ENCODE peak calls at places on chromosomes 5 and 9, in five cellular contexts. F is transverse colon, H is A549, E is GM06990, M is mesothelial cell of epicardium. K is an unnamed sample.
A peak's percentile ranks its signal among the peaks of the same experiment; 100 is the strongest.

GRCh38 chr5:135051399-135051798 is 17.4 kb upstream of the PITX1 start:
- DNase-seq in F (no peak), H (no peak), E (no peak), M (no peak), K (no peak)

GRCh38 chr5:34804398-34804797 is 34.6 kb upstream of the TTC23L start:
- DNase-seq in F (no peak), H (no peak), E (no peak), M (no peak), K (no peak)

GRCh38 chr9:133545494-133546286 is 11.2 kb downstream of the ADAMTSL2 start:
- DNase-seq in F (no peak), H (no peak), E (no peak), M (no peak), K (no peak)

GRCh38 chr9:73023025-73023541 is 70.2 kb upstream of the ALDH1A1 start:
- DNase-seq in F (peak; percentile 67), H (peak; percentile 96), E (no peak), M (peak; percentile 66), K (no peak)

GRCh38 chr5:159947708-159948358 is 31.6 kb downstream of the ADRA1B start:
- DNase-seq in F (no peak), H (peak; percentile 19), E (no peak), M (no peak), K (no peak)

GRCh38 chr5:179820483-179821297 is at the start of gene SQSTM1:
- DNase-seq in F (peak; percentile 88), H (peak; percentile 87), E (peak; percentile 88), M (peak; percentile 89), K (peak; percentile 90)

GRCh38 chr9:96020822-96021615 is 145.5 kb downstream of the ERCC6L2 start:
- DNase-seq in F (peak; percentile 33), H (no peak), E (no peak), M (peak; percentile 51), K (no peak)

GRCh38 chr5:14893351-14893750 is 21.8 kb upstream of the ANKH start:
- DNase-seq in F (no peak), H (no peak), E (no peak), M (no peak), K (no peak)

GRCh38 chr5:74915488-74915887 is 49.3 kb upstream of the FAM169A start:
- DNase-seq in F (no peak), H (no peak), E (no peak), M (no peak), K (no peak)

GRCh38 chr5:93058309-93058708 is 522.7 kb downstream of the NR2F1-AS1 start:
- DNase-seq in F (no peak), H (no peak), E (no peak), M (no peak), K (no peak)

GRCh38 chr5:14178671-14179211 is 35.6 kb downstream of the TRIO start:
- DNase-seq in F (no peak), H (peak; percentile 51), E (no peak), M (no peak), K (no peak)

GRCh38 chr5:179194201-179194910 is 134.2 kb downstream of the ZNF354C start:
- DNase-seq in F (no peak), H (no peak), E (no peak), M (no peak), K (no peak)

GRCh38 chr9:104494808-104495207 is 9.3 kb upstream of the OR13F1 start:
- DNase-seq in F (no peak), H (peak; percentile 18), E (no peak), M (no peak), K (no peak)
- TF ChIP-seq CTCF in F (no peak), H (peak; percentile 30), E (no peak), M (no peak), K (peak; percentile 24)

GRCh38 chr9:37209431-37210386 is 89.3 kb downstream of the ZCCHC7 start:
- DNase-seq in F (no peak), H (peak; percentile 24), E (peak; percentile 41), M (no peak), K (no peak)
- TF ChIP-seq CTCF in F (no peak), H (no peak), E (peak; percentile 22), M (no peak), K (peak; percentile 30)

DNA sequence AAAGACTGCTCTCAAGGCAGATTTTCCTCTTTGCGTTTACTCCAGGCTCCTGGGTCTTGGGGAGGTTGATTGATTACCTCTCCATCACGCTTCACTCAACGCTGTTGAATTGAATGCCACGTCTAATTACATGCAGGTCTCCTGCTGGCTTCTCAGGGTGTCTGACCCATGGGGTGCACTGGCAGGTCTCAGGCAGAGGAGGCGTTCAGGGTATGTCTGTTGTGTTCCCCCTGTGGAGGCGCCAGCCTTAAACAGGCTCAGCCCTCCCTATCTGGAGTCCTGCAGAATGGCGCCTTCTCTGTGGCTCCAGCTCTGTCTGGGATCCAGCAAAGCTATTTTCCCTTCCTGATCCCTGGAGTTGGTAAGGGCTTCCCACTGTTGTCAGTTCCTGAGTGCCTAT is 149.9 kb downstream of the NTRK2 start:
- DNase-seq in F (no peak), H (no peak), E (no peak), M (no peak), K (no peak)
- TF ChIP-seq CTCF in F (no peak), H (no peak), E (no peak), M (no peak), K (no peak)

DNA sequence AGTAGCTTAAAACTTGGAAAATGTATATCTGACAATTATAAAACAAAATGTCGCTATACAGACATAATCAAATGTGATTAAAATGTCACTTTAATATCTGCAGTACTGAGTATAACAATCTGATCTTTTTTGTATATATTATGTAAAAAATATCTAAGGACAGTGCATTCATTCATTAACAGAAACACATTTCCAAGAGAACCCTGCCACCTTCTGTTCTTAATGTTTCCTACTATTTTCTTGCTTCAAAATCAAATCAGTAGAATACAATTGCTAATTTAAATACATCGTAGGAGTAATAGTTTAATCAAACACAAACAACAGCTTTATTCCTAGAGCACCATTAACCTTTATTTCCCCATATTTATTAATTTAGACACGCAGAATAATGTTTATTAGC is 142.6 kb upstream of the ST8SIA4 start:
- DNase-seq in F (no peak), H (no peak), E (no peak), M (no peak), K (no peak)
- TF ChIP-seq CTCF in F (no peak), H (no peak), E (no peak), M (no peak), K (peak; percentile 4)

DNA sequence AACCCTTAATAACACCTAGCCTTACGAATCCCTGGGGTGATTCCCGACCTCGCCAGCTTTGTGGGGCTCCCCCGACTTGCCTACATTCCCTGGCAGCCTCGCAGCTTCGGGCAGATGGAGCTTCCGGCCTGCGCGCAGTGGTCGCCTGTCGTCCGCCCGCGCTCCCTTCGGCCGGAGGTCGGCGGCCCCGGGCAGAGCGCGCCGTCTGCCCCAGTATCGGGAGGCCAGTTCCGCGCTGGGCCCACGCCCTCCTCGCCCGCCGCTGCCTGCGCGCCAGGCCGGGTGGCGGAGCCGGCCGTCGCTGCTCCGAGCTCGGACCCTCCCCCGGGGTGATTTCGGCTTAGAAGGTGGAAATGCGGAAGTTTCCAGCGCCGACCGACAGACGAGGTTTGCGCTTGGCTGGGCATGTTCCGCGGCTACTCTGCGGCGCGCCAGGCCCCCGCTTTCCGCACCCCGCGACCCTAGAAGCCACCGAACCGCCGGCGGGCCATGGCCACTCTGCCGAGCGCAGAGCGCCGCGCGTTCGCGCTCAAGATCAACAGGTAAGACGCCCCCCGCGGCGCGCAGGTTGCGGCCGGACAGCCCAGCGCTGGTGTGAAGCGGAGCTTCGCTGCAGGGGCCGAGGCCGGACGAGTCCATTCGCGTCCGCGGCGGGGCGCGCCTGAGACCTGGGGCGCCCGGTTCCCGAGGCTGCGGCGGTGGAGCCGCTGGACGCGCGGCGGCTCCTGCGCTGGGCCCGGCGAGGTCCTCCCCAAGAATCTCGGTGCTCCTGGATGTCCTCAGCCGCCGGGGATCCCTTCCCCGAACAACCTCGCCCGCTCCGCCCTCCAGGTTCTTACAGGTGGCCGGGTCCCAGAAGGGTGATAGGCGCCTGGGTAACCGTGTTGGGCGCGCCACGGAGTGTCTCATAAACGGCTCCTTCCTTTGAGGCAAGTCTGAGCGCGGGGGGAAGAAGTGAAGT is at the start of gene DOCK8:
- DNase-seq in F (peak; percentile 80), H (peak; percentile 75), E (peak; percentile 90), M (peak; percentile 75), K (no peak)
- TF ChIP-seq CTCF in F (peak; percentile 37), H (peak; percentile 50), E (peak; percentile 44), M (no peak), K (peak; percentile 39)

GRCh38 chr5:156815988-156816599 is 34.0 kb upstream of the PPP1R2B start:
- DNase-seq in F (peak; percentile 17), H (peak; percentile 44), E (no peak), M (no peak), K (no peak)
- TF ChIP-seq CTCF in F (peak; percentile 37), H (peak; percentile 75), E (peak; percentile 64), M (no peak), K (peak; percentile 50)

GRCh38 chr9:98563212-98563907 is 145.4 kb downstream of the GABBR2 start:
- DNase-seq in F (no peak), H (no peak), E (no peak), M (no peak), K (no peak)
- TF ChIP-seq CTCF in F (no peak), H (no peak), E (no peak), M (no peak), K (no peak)

GRCh38 chr5:143010335-143010734 is 240.2 kb downstream of the ARHGAP26 start:
- DNase-seq in F (no peak), H (no peak), E (no peak), M (no peak), K (no peak)

GRCh38 chr5:143011621-143012020 is 241.4 kb downstream of the ARHGAP26 start:
- DNase-seq in F (no peak), H (no peak), E (no peak), M (no peak), K (no peak)

GRCh38 chr5:143006511-143006910 is 236.3 kb downstream of the ARHGAP26 start:
- DNase-seq in F (no peak), H (no peak), E (no peak), M (no peak), K (no peak)

GRCh38 chr5:143008032-143008431 is 237.9 kb downstream of the ARHGAP26 start:
- DNase-seq in F (no peak), H (no peak), E (no peak), M (no peak), K (no peak)

GRCh38 chr5:143008809-143009521 is 238.8 kb downstream of the ARHGAP26 start:
- DNase-seq in F (peak; percentile 46), H (no peak), E (peak; percentile 87), M (no peak), K (no peak)
- TF ChIP-seq CTCF in F (no peak), H (no peak), E (peak; percentile 41), M (no peak), K (no peak)

GRCh38 chr5:151656311-151656710 is 30.4 kb downstream of the SPARC start:
- DNase-seq in F (no peak), H (no peak), E (no peak), M (no peak), K (no peak)

GRCh38 chr5:151657105-151657504 is 29.6 kb downstream of the SPARC start:
- DNase-seq in F (no peak), H (no peak), E (no peak), M (no peak), K (no peak)

GRCh38 chr5:151660616-151661015 is 26.1 kb downstream of the SPARC start:
- DNase-seq in F (no peak), H (no peak), E (no peak), M (no peak), K (no peak)

GRCh38 chr5:151661096-151661495 is 25.6 kb downstream of the SPARC start:
- DNase-seq in F (no peak), H (no peak), E (no peak), M (no peak), K (no peak)

GRCh38 chr5:151659001-151659754 is 27.5 kb downstream of the SPARC start:
- DNase-seq in F (peak; percentile 85), H (peak; percentile 79), E (peak; percentile 71), M (peak; percentile 93), K (peak; percentile 46)
- TF ChIP-seq CTCF in F (peak; percentile 90), H (peak; percentile 93), E (peak; percentile 86), M (peak; percentile 85), K (peak; percentile 80)

GRCh38 chr5:81854485-81854884 is 103.6 kb upstream of the SSBP2 start:
- DNase-seq in F (no peak), H (no peak), E (no peak), M (no peak), K (no peak)
- TF ChIP-seq CTCF in F (no peak), H (peak; percentile 17), E (peak; percentile 21), M (no peak), K (no peak)

K was measured in D721Med.